ENCODE peak calls at places on chromosomes 13 and 19, in six cellular contexts. One of them, this sample, is unnamed.

GRCh38 chr19:33368074-33368864 is 5.2 kb upstream of the CEBPG start:
- DNase-seq in nephron progenitor cell: no peak
- DNase-seq in cardiac muscle cell: peak; percentile 19
- DNase-seq in renal cortical epithelial cell: peak; percentile 19
- DNase-seq in activated CD8-positive, alpha-beta memory T cell treated with anti-CD3 and anti-CD28 coated beads, Interleukin-2, amount 10 ng/mL, durations not matched to agents 7 days and 5 days: no peak
- DNase-seq in glutamatergic neuron: no peak
- DNase-seq in this sample: no peak

GRCh38 chr13:45456196-45456972 is 8.4 kb upstream of the COG3 start:
- DNase-seq in nephron progenitor cell: no peak
- DNase-seq in cardiac muscle cell: peak; percentile 32
- DNase-seq in renal cortical epithelial cell: no peak
- DNase-seq in activated CD8-positive, alpha-beta memory T cell treated with anti-CD3 and anti-CD28 coated beads, Interleukin-2, amount 10 ng/mL, durations not matched to agents 7 days and 5 days: no peak
- DNase-seq in glutamatergic neuron: no peak
- DNase-seq in this sample: no peak

GRCh38 chr13:41812237-41812636 is 148.7 kb downstream of the VWA8 start:
- DNase-seq in nephron progenitor cell: no peak
- DNase-seq in cardiac muscle cell: no peak
- DNase-seq in renal cortical epithelial cell: no peak
- DNase-seq in activated CD8-positive, alpha-beta memory T cell treated with anti-CD3 and anti-CD28 coated beads, Interleukin-2, amount 10 ng/mL, durations not matched to agents 7 days and 5 days: no peak
- DNase-seq in glutamatergic neuron: no peak
- DNase-seq in this sample: no peak

GRCh38 chr19:49999371-50000010 is 25.7 kb downstream of the VRK3 start:
- DNase-seq in nephron progenitor cell: no peak
- DNase-seq in cardiac muscle cell: peak; percentile 50
- DNase-seq in renal cortical epithelial cell: no peak
- DNase-seq in activated CD8-positive, alpha-beta memory T cell treated with anti-CD3 and anti-CD28 coated beads, Interleukin-2, amount 10 ng/mL, durations not matched to agents 7 days and 5 days: no peak
- DNase-seq in glutamatergic neuron: no peak
- DNase-seq in this sample: no peak

GRCh38 chr19:48968179-48968661 is 3.1 kb downstream of the FTL start:
- DNase-seq in nephron progenitor cell: no peak
- DNase-seq in cardiac muscle cell: peak; percentile 74
- DNase-seq in renal cortical epithelial cell: no peak
- DNase-seq in activated CD8-positive, alpha-beta memory T cell treated with anti-CD3 and anti-CD28 coated beads, Interleukin-2, amount 10 ng/mL, durations not matched to agents 7 days and 5 days: peak; percentile 45
- DNase-seq in glutamatergic neuron: no peak
- DNase-seq in this sample: no peak

GRCh38 chr19:19256072-19256969 is 16.8 kb downstream of the TM6SF2 start:
- DNase-seq in nephron progenitor cell: no peak
- DNase-seq in cardiac muscle cell: no peak
- DNase-seq in renal cortical epithelial cell: no peak
- DNase-seq in activated CD8-positive, alpha-beta memory T cell treated with anti-CD3 and anti-CD28 coated beads, Interleukin-2, amount 10 ng/mL, durations not matched to agents 7 days and 5 days: no peak
- DNase-seq in glutamatergic neuron: no peak
- DNase-seq in this sample: no peak

GRCh38 chr13:97020194-97020593 is 25.9 kb upstream of the OXGR1 start:
- DNase-seq in nephron progenitor cell: no peak
- DNase-seq in cardiac muscle cell: no peak
- DNase-seq in renal cortical epithelial cell: no peak
- DNase-seq in activated CD8-positive, alpha-beta memory T cell treated with anti-CD3 and anti-CD28 coated beads, Interleukin-2, amount 10 ng/mL, durations not matched to agents 7 days and 5 days: no peak
- DNase-seq in glutamatergic neuron: no peak
- DNase-seq in this sample: no peak

GRCh38 chr13:31945202-31945978 is 86.2 kb upstream of the FRY start:
- DNase-seq in nephron progenitor cell: peak; percentile 8
- DNase-seq in cardiac muscle cell: peak; percentile 79
- DNase-seq in renal cortical epithelial cell: peak; percentile 97
- DNase-seq in activated CD8-positive, alpha-beta memory T cell treated with anti-CD3 and anti-CD28 coated beads, Interleukin-2, amount 10 ng/mL, durations not matched to agents 7 days and 5 days: no peak
- DNase-seq in glutamatergic neuron: no peak
- DNase-seq in this sample: no peak

GRCh38 chr13:29548722-29549446 is 46.6 kb downstream of the SLC7A1 start:
- DNase-seq in nephron progenitor cell: no peak
- DNase-seq in cardiac muscle cell: peak; percentile 26
- DNase-seq in renal cortical epithelial cell: peak; percentile 56
- DNase-seq in activated CD8-positive, alpha-beta memory T cell treated with anti-CD3 and anti-CD28 coated beads, Interleukin-2, amount 10 ng/mL, durations not matched to agents 7 days and 5 days: no peak
- DNase-seq in glutamatergic neuron: no peak
- DNase-seq in this sample: no peak

GRCh38 chr13:100916943-100917342 is 242.3 kb upstream of the TMTC4 start:
- DNase-seq in nephron progenitor cell: no peak
- DNase-seq in cardiac muscle cell: no peak
- DNase-seq in renal cortical epithelial cell: no peak
- DNase-seq in activated CD8-positive, alpha-beta memory T cell treated with anti-CD3 and anti-CD28 coated beads, Interleukin-2, amount 10 ng/mL, durations not matched to agents 7 days and 5 days: no peak
- DNase-seq in glutamatergic neuron: no peak
- DNase-seq in this sample: no peak

GRCh38 chr19:34393629-34394028 is 10.6 kb upstream of the PDCD2L start:
- DNase-seq in nephron progenitor cell: no peak
- DNase-seq in cardiac muscle cell: no peak
- DNase-seq in renal cortical epithelial cell: no peak
- DNase-seq in activated CD8-positive, alpha-beta memory T cell treated with anti-CD3 and anti-CD28 coated beads, Interleukin-2, amount 10 ng/mL, durations not matched to agents 7 days and 5 days: no peak
- DNase-seq in glutamatergic neuron: no peak
- DNase-seq in this sample: no peak

This sample was measured in T-helper 22 cell.